ENCODE peak calls at places on chromosome 13, in six cellular contexts. I, K, H, D, L and S are unnamed samples.

GRCh38 chr13:106573279-106573831 is 5.4 kb upstream of the ARGLU1 start:
- DNase-seq in I (no peak), K (no peak), H (no peak), D (no peak), L (no peak), S (no peak)

GRCh38 chr13:24923305-24923640 is 159.3 kb downstream of the RNF17 start:
- DNase-seq in I (peak), K (no peak), H (no peak), D (no peak), L (no peak), S (peak)

GRCh38 chr13:28485551-28485950 is 9.4 kb downstream of the FLT1 start:
- DNase-seq in I (no peak), K (no peak), H (peak), D (no peak), L (no peak), S (peak)

GRCh38 chr13:28047784-28048388 is 52.5 kb downstream of the FLT3 start:
- DNase-seq in I (peak), K (no peak), H (no peak), D (no peak), L (no peak), S (peak)

GRCh38 chr13:60112771-60113170 is 51.0 kb downstream of the DIAPH3 start:
- DNase-seq in I (no peak), K (no peak), H (no peak), D (no peak), L (no peak), S (no peak)

GRCh38 chr13:27076411-27076810 is 95.2 kb downstream of the USP12 start:
- DNase-seq in I (no peak), K (no peak), H (no peak), D (no peak), L (no peak), S (no peak)

GRCh38 chr13:27110056-27110746 is 61.4 kb downstream of the USP12 start:
- DNase-seq in I (no peak), K (no peak), H (no peak), D (no peak), L (no peak), S (no peak)

GRCh38 chr13:93226623-93227279 is at the start of gene GPC6:
- DNase-seq in I (no peak), K (peak), H (peak), D (no peak), L (no peak), S (no peak)

GRCh38 chr13:109868583-109869311 is 82.4 kb upstream of the IRS2 start:
- DNase-seq in I (no peak), K (no peak), H (no peak), D (no peak), L (no peak), S (no peak)

GRCh38 chr13:21012841-21013681 is 48.3 kb downstream of the LATS2 start:
- DNase-seq in I (no peak), K (no peak), H (no peak), D (no peak), L (no peak), S (no peak)

GRCh38 chr13:31200636-31200970 is 828 bp downstream of the B3GLCT start:
- DNase-seq in I (peak), K (peak), H (peak), D (peak), L (peak), S (peak)

GRCh38 chr13:111058796-111059506 is 56.2 kb upstream of the ARHGEF7 start:
- DNase-seq in I (no peak), K (no peak), H (no peak), D (no peak), L (no peak), S (no peak)

GRCh38 chr13:96696501-96696900 is 297.8 kb downstream of the OXGR1 start:
- DNase-seq in I (no peak), K (no peak), H (no peak), D (no peak), L (no peak), S (no peak)

GRCh38 chr13:97106323-97106722 is 112.0 kb upstream of the OXGR1 start:
- DNase-seq in I (no peak), K (no peak), H (no peak), D (no peak), L (no peak), S (no peak)

GRCh38 chr13:43769552-43769951 is 17.2 kb downstream of the ENOX1 start:
- DNase-seq in I (no peak), K (no peak), H (no peak), D (no peak), L (no peak), S (no peak)

GRCh38 chr13:30091035-30091434 is 216.3 kb downstream of the KATNAL1 start:
- DNase-seq in I (no peak), K (no peak), H (no peak), D (no peak), L (no peak), S (no peak)

GRCh38 chr13:61410669-61411297 is 4.9 kb downstream of the PCDH20 start:
- DNase-seq in I (peak), K (peak), H (no peak), D (no peak), L (no peak), S (peak)

GRCh38 chr13:80118507-80118906 is 222.4 kb downstream of the SPRY2 start:
- DNase-seq in I (no peak), K (no peak), H (no peak), D (no peak), L (no peak), S (no peak)

GRCh38 chr13:105139048-105139379 is 1396.4 kb downstream of the EFNB2 start:
- DNase-seq in I (no peak), K (no peak), H (no peak), D (no peak), L (no peak), S (no peak)

GRCh38 chr13:50512602-50513527 is 330.6 kb downstream of the DLEU7 start:
- DNase-seq in I (peak), K (peak), H (no peak), D (peak), L (peak), S (peak)

GRCh38 chr13:79226938-79227337 is 179.1 kb downstream of the RBM26 start:
- DNase-seq in I (no peak), K (peak), H (peak), D (no peak), L (no peak), S (no peak)

GRCh38 chr13:64551755-64552154 is 2678.4 kb downstream of the PCDH9 start:
- DNase-seq in I (no peak), K (no peak), H (no peak), D (no peak), L (no peak), S (no peak)

GRCh38 chr13:99922631-99923404 is 48.7 kb downstream of the ZIC5 start:
- DNase-seq in I (no peak), K (no peak), H (no peak), D (no peak), L (no peak), S (no peak)

GRCh38 chr13:98143157-98143553 is 261 bp downstream of the FARP1 start:
- DNase-seq in I (no peak), K (peak), H (peak), D (peak), L (peak), S (no peak)
- H3K4me3 ChIP-seq in I (no peak), K (peak), H (peak), D (peak), L (peak), S (no peak)

GRCh38 chr13:113903912-113904311 is 40.0 kb upstream of the GAS6 start:
- DNase-seq in I (no peak), K (no peak), H (peak), D (no peak), L (no peak), S (no peak)

GRCh38 chr13:113906566-113906965 is 42.7 kb upstream of the GAS6 start:
- DNase-seq in I (no peak), K (no peak), H (peak), D (no peak), L (no peak), S (no peak)

GRCh38 chr13:113904411-113904810 is 40.5 kb upstream of the GAS6 start:
- DNase-seq in I (no peak), K (peak), H (peak), D (no peak), L (peak), S (peak)

GRCh38 chr13:113905942-113906341 is 42.1 kb upstream of the GAS6 start:
- DNase-seq in I (no peak), K (no peak), H (peak), D (no peak), L (no peak), S (no peak)

DNA sequence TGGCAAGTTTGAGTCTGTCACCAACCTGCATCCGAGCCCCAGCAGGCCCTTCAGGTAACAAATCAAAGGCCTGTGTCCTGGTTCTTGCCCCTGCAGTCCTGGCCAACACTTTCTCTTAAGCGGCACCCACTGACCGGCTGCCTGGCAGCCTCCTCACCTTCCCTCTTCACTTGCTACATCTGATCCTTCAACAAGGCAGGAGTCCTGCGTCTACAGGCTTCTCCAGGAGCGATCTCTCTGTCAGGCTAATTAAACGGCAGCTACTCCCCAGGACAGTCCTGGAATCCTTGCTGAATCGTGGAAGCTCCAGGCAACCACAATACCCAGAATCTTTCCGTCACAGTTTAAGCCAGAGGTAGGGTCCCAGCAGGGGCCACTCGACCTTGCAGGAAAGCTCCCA is 41.1 kb upstream of the GAS6 start:
- DNase-seq in I (no peak), K (no peak), H (peak), D (no peak), L (no peak), S (no peak)
- H3K4me3 ChIP-seq in I (no peak), K (no peak), H (no peak), D (no peak), L (no peak), S (no peak)

GRCh38 chr13:51825165-51825592 is 19.8 kb downstream of the TMEM272 start:
- DNase-seq in I (peak), K (no peak), H (no peak), D (no peak), L (no peak), S (peak)
- H3K4me3 ChIP-seq in I (peak), K (no peak), H (no peak), D (no peak), L (no peak), S (no peak)

GRCh38 chr13:113046066-113046882 is 59.3 kb upstream of the F7 start:
- DNase-seq in I (no peak), K (no peak), H (no peak), D (no peak), L (no peak), S (no peak)
- H3K4me3 ChIP-seq in I (no peak), K (no peak), H (no peak), D (no peak), L (no peak), S (no peak)

DNA sequence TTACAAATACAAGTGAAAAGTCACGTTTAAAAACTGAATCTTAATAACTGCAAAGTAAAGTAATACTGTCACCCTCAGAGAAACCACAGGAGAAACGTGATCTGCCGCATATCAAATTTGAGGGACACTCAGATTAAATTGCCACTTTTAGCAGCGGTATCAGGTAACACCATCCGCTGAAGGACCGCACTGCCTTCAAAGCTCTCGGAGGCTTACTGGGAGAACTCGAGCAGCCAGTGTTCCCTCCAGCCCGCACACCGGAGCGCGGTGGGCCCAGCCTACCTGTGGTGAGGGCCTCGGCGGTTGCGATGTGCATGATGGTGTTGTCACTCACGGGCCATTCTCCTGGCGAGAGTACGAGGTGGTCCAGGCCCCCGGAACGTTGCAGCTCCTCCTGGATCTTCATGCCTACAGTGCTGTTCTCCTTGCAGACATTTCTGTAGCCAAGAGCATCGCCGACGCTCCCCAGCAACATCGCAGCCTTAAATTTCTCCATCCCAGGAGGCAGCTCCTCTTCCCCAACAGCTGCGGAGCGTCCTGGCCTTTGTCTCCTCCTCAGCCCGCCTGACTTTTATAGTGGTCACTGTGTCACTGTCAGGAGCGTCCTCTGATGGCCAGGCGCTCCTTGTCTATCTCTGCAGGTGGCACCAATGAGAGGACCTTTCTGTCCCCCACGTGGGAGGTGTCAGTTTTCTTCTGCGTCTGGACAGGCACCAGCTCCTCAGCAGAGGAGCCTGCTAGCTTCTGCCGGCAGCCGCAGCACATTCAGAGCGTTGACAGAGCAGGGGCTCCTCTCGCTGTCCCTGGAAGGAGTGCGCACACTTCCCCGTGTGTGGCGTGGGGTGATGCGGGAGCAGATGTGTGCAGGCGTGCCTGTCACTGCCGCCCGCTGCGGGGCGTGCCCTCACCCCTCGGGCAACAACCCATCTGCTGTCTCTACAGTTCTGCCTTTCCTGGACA is at the start of gene ADPRHL1:
- DNase-seq in I (no peak), K (peak), H (no peak), D (no peak), L (peak), S (peak)
- H3K4me3 ChIP-seq in I (no peak), K (peak), H (no peak), D (no peak), L (peak), S (no peak)

DNA sequence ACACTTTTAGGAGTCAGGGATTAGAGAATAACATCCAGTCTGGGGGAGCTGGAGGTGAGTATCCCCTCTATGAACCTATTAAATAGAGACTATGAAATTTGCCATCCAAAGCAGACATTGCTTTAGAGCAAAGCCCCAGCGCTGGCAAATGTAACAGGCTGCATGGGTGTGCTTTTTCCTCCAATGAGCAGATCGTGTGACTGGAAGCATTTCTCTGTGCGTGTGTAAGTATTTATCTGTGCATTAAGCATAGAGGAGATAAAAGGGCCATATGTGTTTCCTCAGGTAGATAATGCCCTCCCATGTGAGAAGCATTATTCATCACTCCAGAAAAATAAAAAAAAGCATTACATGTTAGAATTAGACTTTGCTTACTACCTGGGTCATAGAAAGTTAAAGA is 924 bp downstream of the TNFSF13B start:
- DNase-seq in I (no peak), K (peak), H (no peak), D (no peak), L (no peak), S (peak)
- H3K4me3 ChIP-seq in I (peak), K (no peak), H (no peak), D (peak), L (peak), S (peak)

GRCh38 chr13:54373211-54373610 is 1344.6 kb downstream of the OLFM4 start:
- DNase-seq in I (no peak), K (no peak), H (peak), D (no peak), L (no peak), S (no peak)
- H3K4me3 ChIP-seq in I (no peak), K (no peak), H (no peak), D (no peak), L (no peak), S (no peak)

GRCh38 chr13:65946387-65946786 is 1283.7 kb downstream of the PCDH9 start:
- DNase-seq in I (no peak), K (no peak), H (no peak), D (no peak), L (no peak), S (no peak)

GRCh38 chr13:65940720-65941119 is 1289.4 kb downstream of the PCDH9 start:
- DNase-seq in I (no peak), K (no peak), H (no peak), D (no peak), L (peak), S (no peak)

GRCh38 chr13:65943024-65943423 is 1287.1 kb downstream of the PCDH9 start:
- DNase-seq in I (no peak), K (no peak), H (no peak), D (no peak), L (no peak), S (no peak)

GRCh38 chr13:65943711-65944110 is 1286.4 kb downstream of the PCDH9 start:
- DNase-seq in I (no peak), K (no peak), H (no peak), D (no peak), L (no peak), S (no peak)
- H3K4me3 ChIP-seq in I (no peak), K (no peak), H (no peak), D (no peak), L (no peak), S (no peak)

DNA sequence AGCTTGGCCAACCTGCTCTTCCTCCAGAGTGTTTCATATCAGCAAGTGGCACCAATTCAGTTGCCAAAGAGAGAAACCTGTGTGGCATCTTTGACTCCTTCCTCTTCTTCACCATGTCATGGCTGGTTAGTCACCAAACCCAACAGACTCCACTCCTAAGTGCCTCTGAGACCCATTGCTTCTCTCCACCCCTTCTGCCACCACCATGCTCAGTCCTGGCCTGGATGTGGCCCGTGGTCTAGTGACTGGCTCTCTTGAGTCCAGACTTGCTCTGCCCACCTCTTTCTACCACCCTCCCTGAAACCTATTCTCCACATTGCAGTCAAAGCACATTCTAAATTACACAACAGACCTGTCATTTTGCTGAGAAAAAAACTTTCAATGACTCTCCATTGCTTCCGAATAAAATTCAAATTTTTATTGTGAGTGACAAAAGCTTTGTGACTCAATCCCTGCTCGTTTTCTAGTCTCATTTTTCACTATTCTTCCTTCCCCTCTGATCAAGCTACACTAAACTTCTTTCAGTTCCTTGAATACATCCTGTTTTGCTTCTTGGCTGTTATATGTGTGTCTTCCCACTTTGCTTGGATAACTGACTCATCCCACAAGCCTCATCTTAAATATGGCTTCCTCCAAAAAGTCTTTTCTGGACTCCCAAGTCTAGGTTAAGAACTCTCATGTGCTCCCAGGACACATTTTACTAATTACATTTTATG is 12.0 kb upstream of the TNFSF11 start:
- DNase-seq in I (no peak), K (no peak), H (no peak), D (no peak), L (no peak), S (no peak)
- H3K4me3 ChIP-seq in I (no peak), K (no peak), H (no peak), D (no peak), L (no peak), S (no peak)

DNA sequence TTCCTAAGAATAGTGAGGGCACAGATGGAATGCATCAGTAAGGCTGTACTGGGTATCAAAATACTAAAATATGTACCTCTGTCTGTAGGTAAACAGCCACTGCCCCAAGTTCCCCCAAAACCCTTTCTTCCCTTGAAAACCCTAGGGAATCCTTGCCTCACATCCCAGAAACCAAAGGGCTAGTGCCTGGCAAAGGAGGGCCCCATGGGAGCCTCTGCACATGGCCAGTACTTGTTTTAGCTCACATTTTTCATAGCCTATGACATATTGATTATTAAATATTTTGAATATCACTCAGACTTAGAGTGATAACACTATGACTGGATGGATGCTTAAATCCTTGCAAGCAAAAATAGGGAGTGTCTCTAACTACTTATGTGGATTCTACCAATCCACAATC is 237.1 kb downstream of the LHFPL6 start:
- DNase-seq in I (no peak), K (no peak), H (no peak), D (no peak), L (no peak), S (no peak)
- H3K4me3 ChIP-seq in I (no peak), K (no peak), H (no peak), D (no peak), L (no peak), S (no peak)